ENCODE peak calls at places on chromosomes 13 and 19, in eight cellular contexts. C is HCT116, T is HepG2, S is K562, I is GM23338, O is endothelial cell of umbilical vein, X is GM12878, R is H1. J is an unnamed sample.

GRCh38 chr19:32480321-32480720 is 74.8 kb downstream of the DPY19L3 start:
- DNase-seq in I (no peak), X (no peak), S (no peak), R (no peak), T (no peak), O (no peak), C (no peak), J (no peak)

GRCh38 chr19:19081642-19082151 is 17.9 kb downstream of the SLC25A42 start:
- DNase-seq in I (no peak), X (no peak), R (no peak), S (peak), O (no peak), C (no peak), T (no peak), J (no peak)

GRCh38 chr13:60230593-60230992 is 66.9 kb upstream of the DIAPH3 start:
- DNase-seq in S (peak), C (no peak), O (no peak), T (no peak), R (no peak), X (no peak), I (no peak), J (no peak)

GRCh38 chr19:51156710-51157109 is 14.6 kb downstream of the SIGLEC7 start:
- DNase-seq in C (no peak), R (no peak), I (no peak), S (no peak), X (no peak), T (no peak), O (no peak), J (no peak)

GRCh38 chr19:5380215-5380919 is 39.8 kb upstream of the PTPRS start:
- DNase-seq in X (no peak), R (no peak), I (no peak), S (no peak), T (no peak), O (no peak), C (no peak), J (no peak)

GRCh38 chr19:36030264-36031148 is 2.2 kb downstream of the CLIP3 start:
- DNase-seq in O (no peak), C (no peak), X (peak), R (no peak), S (no peak), I (peak), T (no peak), J (no peak)

GRCh38 chr19:3618144-3618810 is 8.3 kb downstream of the CACTIN start:
- DNase-seq in T (no peak), S (peak), O (peak), I (peak), X (peak), R (peak), C (no peak), J (no peak)

GRCh38 chr19:50712833-50713232 is 6.8 kb downstream of the SHANK1 start:
- DNase-seq in I (no peak), C (no peak), X (no peak), R (no peak), T (no peak), S (no peak), O (no peak), J (no peak)

GRCh38 chr13:50679321-50679720 is 164.2 kb downstream of the DLEU7 start:
- DNase-seq in O (peak), I (no peak), R (no peak), C (no peak), X (no peak), S (no peak), T (no peak), J (no peak)

GRCh38 chr13:99269627-99270252 is 11.6 kb upstream of the GPR18 start:
- DNase-seq in S (peak), I (peak), O (peak), R (no peak), T (peak), C (peak), X (no peak), J (peak)

GRCh38 chr19:45091031-45091918 is 1.7 kb upstream of the PPP1R37 start:
- DNase-seq in T (no peak), S (peak), I (peak), R (peak), X (peak), C (peak), O (peak), J (peak)

GRCh38 chr13:40878321-40878720 is 88.9 kb downstream of the SLC25A15 start:
- DNase-seq in C (no peak), I (no peak), S (no peak), O (no peak), X (no peak), T (no peak), R (no peak), J (no peak)

GRCh38 chr13:89755729-89756492 is 1591.6 kb upstream of the MIR17HG start:
- DNase-seq in X (no peak), C (no peak), O (no peak), S (no peak), R (no peak), I (peak), T (no peak), J (no peak)

GRCh38 chr13:41231786-41232185 is 31.6 kb downstream of the MTRF1 start:
- DNase-seq in C (no peak), X (peak), S (peak), O (peak), T (peak), R (no peak), I (no peak), J (no peak)

GRCh38 chr13:109148243-109148642 is 518.8 kb downstream of the MYO16 start:
- DNase-seq in R (no peak), T (no peak), I (no peak), C (no peak), X (no peak), S (no peak), O (no peak), J (no peak)

GRCh38 chr13:105327727-105328126 is 1207.7 kb downstream of the EFNB2 start:
- DNase-seq in C (no peak), I (no peak), S (no peak), X (no peak), R (no peak), T (no peak), O (no peak), J (no peak)

GRCh38 chr19:11587302-11587972 is 9.8 kb upstream of the ZNF627 start:
- DNase-seq in I (peak), T (peak), R (peak), C (peak), O (peak), S (peak), X (no peak), J (peak)

GRCh38 chr19:39411832-39412099 is 703 bp upstream of the PLEKHG2 start:
- DNase-seq in C (peak), X (peak), I (peak), T (peak), S (peak), O (peak), R (peak), J (peak)

GRCh38 chr13:42405665-42406390 is 133.9 kb downstream of the AKAP11 start:
- DNase-seq in C (no peak), R (no peak), X (peak), O (no peak), T (no peak), S (no peak), I (no peak), J (no peak)

GRCh38 chr19:46191972-46192371 is 37.6 kb upstream of the IGFL1 start:
- DNase-seq in I (no peak), R (no peak), T (no peak), C (no peak), X (no peak), S (no peak), O (no peak), J (no peak)

GRCh38 chr19:4589579-4590410 is 30.3 kb upstream of the SEMA6B start:
- DNase-seq in T (peak), S (peak), C (no peak), X (no peak), R (peak), I (peak), O (peak), J (no peak)

GRCh38 chr19:4103073-4103418 is 20.9 kb downstream of the MAP2K2 start:
- DNase-seq in C (no peak), R (no peak), T (no peak), X (no peak), O (no peak), I (no peak), S (no peak), J (no peak)

GRCh38 chr19:23698711-23699520 is 11.9 kb upstream of the ZNF675 start:
- DNase-seq in R (no peak), S (peak), C (no peak), X (no peak), T (no peak), O (no peak), I (peak), J (no peak)

GRCh38 chr13:66312312-66313087 is 917.6 kb downstream of the PCDH9 start:
- DNase-seq in X (no peak), O (peak), C (no peak), R (no peak), I (no peak), S (no peak), T (peak), J (no peak)

GRCh38 chr19:6737873-6738725 is 719 bp upstream of the GPR108 start:
- DNase-seq in I (peak), X (no peak), R (peak), C (no peak), S (peak), O (peak), T (peak), J (peak)
- H3K4me3 ChIP-seq in I (peak), X (peak), R (no peak), C (peak), S (no peak), O (no peak), T (peak), J (peak)

GRCh38 chr13:102003848-102004570 is 397.8 kb downstream of the FGF14 start:
- DNase-seq in T (no peak), O (no peak), R (no peak), I (no peak), S (no peak), C (no peak), X (no peak), J (no peak)
- TF ChIP-seq EZH2 in T (no peak), O (no peak), R (no peak), I (no peak), S (no peak), C (no peak), X (no peak), J (no peak)

GRCh38 chr13:47481521-47481920 is 519.6 kb downstream of the SUCLA2 start:
- DNase-seq in I (no peak), T (no peak), X (no peak), S (no peak), O (no peak), C (no peak), R (no peak), J (no peak)
- TF ChIP-seq POLR2AphosphoS5 in I (no peak), T (no peak), X (no peak), S (no peak), O (no peak), C (no peak), R (no peak), J (no peak)

DNA sequence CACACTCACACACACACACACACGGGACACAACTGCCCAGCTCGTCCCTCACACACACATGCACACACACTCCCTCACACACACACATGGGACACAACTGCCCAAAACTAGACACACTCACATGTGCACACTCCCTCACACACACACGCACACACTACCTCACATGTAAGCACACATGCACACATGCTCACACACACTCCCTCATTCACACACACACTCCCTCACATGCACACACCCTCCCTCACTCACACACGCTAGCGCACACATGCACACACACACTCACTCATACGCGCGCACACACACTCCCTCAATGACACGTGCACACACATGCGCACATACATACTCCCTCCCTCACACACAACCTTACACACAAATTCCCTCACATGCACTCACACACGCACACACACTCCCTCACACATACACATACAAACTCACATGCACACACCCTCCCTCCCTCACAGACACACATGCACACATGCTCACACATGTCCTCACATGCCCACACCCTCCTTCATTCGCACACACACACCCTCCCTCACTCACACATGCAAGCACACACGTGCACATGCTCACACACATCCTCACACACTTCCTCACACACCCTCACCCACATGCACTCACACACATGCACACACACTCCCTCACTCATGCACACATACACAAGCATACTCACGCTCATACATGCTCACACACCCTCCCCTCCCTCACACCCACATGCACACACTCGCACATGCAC is 9.0 kb upstream of the RASA3 start:
- DNase-seq in S (no peak), C (no peak), I (no peak), X (no peak), T (no peak), R (no peak), O (no peak), J (no peak)
- H3K4me3 ChIP-seq in S (no peak), C (no peak), I (no peak), X (no peak), T (no peak), R (no peak), O (no peak), J (no peak)

DNA sequence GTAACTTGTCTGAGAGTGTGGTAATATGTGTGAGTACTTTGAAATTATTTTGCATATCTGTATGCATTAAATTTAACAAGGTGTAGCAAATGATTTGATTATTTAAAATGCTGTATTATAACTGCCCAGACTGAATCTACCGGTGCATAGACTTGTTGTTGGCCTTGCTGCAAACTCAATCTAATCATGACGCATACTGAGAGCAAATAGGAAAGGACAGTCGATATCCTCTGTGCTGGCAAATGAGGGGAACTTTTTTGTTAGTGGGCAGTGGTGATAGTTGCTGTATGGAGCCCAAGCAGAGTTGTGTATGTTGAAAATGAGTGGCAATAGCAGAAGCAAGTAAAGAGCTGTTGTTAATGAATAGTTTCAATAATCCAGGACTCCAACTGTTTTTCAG is 127.4 kb downstream of the LMO7 start:
- DNase-seq in X (no peak), T (peak), C (no peak), I (no peak), O (no peak), R (no peak), S (no peak), J (no peak)
- TF ChIP-seq EZH2 in X (no peak), T (no peak), C (no peak), I (no peak), O (no peak), R (no peak), S (no peak), J (no peak)

J was measured in SK-N-MC.